ENCODE peak calls at places on chromosome X, in eight cellular contexts. U, O, W, H, V, D, T and Y are unnamed samples.

GRCh38 chrX:100447563-100448397 is 37.7 kb upstream of the PCDH19 start:
- DNase-seq in U (peak; percentile 15), O (peak; percentile 54), W (no peak), H (peak; percentile 31), V (peak; percentile 30), D (peak; percentile 17), T (peak; percentile 61), Y (no peak)

GRCh38 chrX:2793752-2794151 is 35.0 kb upstream of the GYG2 start:
- DNase-seq in U (no peak), O (no peak), W (no peak), H (no peak), V (no peak), D (no peak), T (no peak), Y (no peak)

GRCh38 chrX:38898261-38898660 is 97.0 kb downstream of the MID1IP1 start:
- DNase-seq in U (no peak), O (no peak), W (no peak), H (no peak), V (no peak), D (no peak), T (no peak), Y (no peak)

GRCh38 chrX:70096052-70096451 is 33.8 kb downstream of the OTUD6A start:
- DNase-seq in U (no peak), O (no peak), W (no peak), H (no peak), V (peak; percentile 26), D (no peak), T (no peak), Y (no peak)

GRCh38 chrX:46408553-46409407 is 136.4 kb downstream of the ZNF674 start:
- DNase-seq in U (peak; percentile 45), O (peak; percentile 91), W (peak; percentile 91), H (peak; percentile 62), V (peak; percentile 46), D (peak; percentile 80), T (peak; percentile 85), Y (peak; percentile 44)

GRCh38 chrX:131841496-131842410 is 181.3 kb upstream of the STK26 start:
- DNase-seq in U (no peak), O (peak; percentile 77), W (no peak), H (no peak), V (peak; percentile 56), D (peak; percentile 22), T (peak; percentile 69), Y (no peak)

GRCh38 chrX:130084651-130085237 is 25.6 kb downstream of the ELF4 start:
- DNase-seq in U (no peak), O (no peak), W (no peak), H (no peak), V (no peak), D (no peak), T (no peak), Y (no peak)

GRCh38 chrX:111168314-111168713 is 72.3 kb downstream of the PAK3 start:
- DNase-seq in U (no peak), O (peak; percentile 42), W (no peak), H (no peak), V (peak; percentile 3), D (no peak), T (peak; percentile 11), Y (no peak)

GRCh38 chrX:37993857-37994619 is 12.3 kb upstream of the SYTL5 start:
- DNase-seq in U (no peak), O (no peak), W (no peak), H (no peak), V (peak; percentile 33), D (no peak), T (no peak), Y (no peak)

GRCh38 chrX:138018145-138018799 is 452.3 kb downstream of the ZIC3 start:
- DNase-seq in U (no peak), O (no peak), W (no peak), H (no peak), V (no peak), D (peak; percentile 16), T (peak; percentile 4), Y (no peak)

GRCh38 chrX:38804481-38805293 is 3.4 kb downstream of the MID1IP1 start:
- DNase-seq in U (peak; percentile 42), O (peak; percentile 48), W (peak; percentile 84), H (no peak), V (no peak), D (peak; percentile 20), T (peak; percentile 56), Y (peak; percentile 35)

GRCh38 chrX:17830211-17830610 is 30.9 kb downstream of the RAI2 start:
- DNase-seq in U (no peak), O (no peak), W (no peak), H (no peak), V (no peak), D (no peak), T (no peak), Y (no peak)

GRCh38 chrX:76802698-76803097 is 375.2 kb downstream of the MAGEE1 start:
- DNase-seq in U (no peak), O (no peak), W (no peak), H (no peak), V (peak; percentile 1), D (no peak), T (no peak), Y (no peak)

GRCh38 chrX:41127476-41128192 is 42.4 kb downstream of the USP9X start:
- DNase-seq in U (no peak), O (no peak), W (no peak), H (no peak), V (no peak), D (no peak), T (no peak), Y (no peak)

GRCh38 chrX:23511783-23512182 is 155.5 kb upstream of the PRDX4 start:
- DNase-seq in U (no peak), O (peak; percentile 4), W (no peak), H (no peak), V (no peak), D (no peak), T (peak; percentile 23), Y (no peak)

GRCh38 chrX:57651169-57651919 is 28.7 kb downstream of the NLRP2B start:
- DNase-seq in U (no peak), O (no peak), W (no peak), H (no peak), V (no peak), D (no peak), T (no peak), Y (no peak)

GRCh38 chrX:76148011-76148665 is 24.7 kb upstream of the PBDC1 start:
- DNase-seq in U (no peak), O (peak; percentile 3), W (no peak), H (no peak), V (peak; percentile 65), D (no peak), T (peak; percentile 35), Y (no peak)

GRCh38 chrX:105752334-105752733 is 70.0 kb upstream of the NRK start:
- DNase-seq in U (no peak), O (no peak), W (no peak), H (no peak), V (no peak), D (no peak), T (peak; percentile 1), Y (no peak)

GRCh38 chrX:130295519-130296314 is 27.0 kb upstream of the ZNF280C start:
- DNase-seq in U (no peak), O (no peak), W (no peak), H (no peak), V (no peak), D (no peak), T (no peak), Y (no peak)

GRCh38 chrX:102975016-102975415 is 37.9 kb downstream of the RAB40AL start:
- DNase-seq in U (no peak), O (peak; percentile 5), W (no peak), H (no peak), V (no peak), D (no peak), T (no peak), Y (no peak)

GRCh38 chrX:66676990-66677389 is 38.1 kb upstream of the EDA2R start:
- DNase-seq in U (no peak), O (peak; percentile 76), W (no peak), H (no peak), V (peak; percentile 86), D (no peak), T (no peak), Y (no peak)

GRCh38 chrX:115968436-115969252 is 201.9 kb upstream of the AGTR2 start:
- DNase-seq in U (peak; percentile 62), O (peak; percentile 65), W (peak; percentile 77), H (no peak), V (peak; percentile 80), D (no peak), T (peak; percentile 65), Y (no peak)

GRCh38 chrX:119502727-119503483 is 34.7 kb downstream of the SLC25A5 start:
- DNase-seq in U (no peak), O (peak; percentile 31), W (peak; percentile 57), H (no peak), V (peak; percentile 80), D (no peak), T (peak; percentile 41), Y (no peak)

GRCh38 chrX:138006176-138006575 is 440.2 kb downstream of the ZIC3 start:
- DNase-seq in U (no peak), O (no peak), W (no peak), H (no peak), V (no peak), D (no peak), T (no peak), Y (no peak)

GRCh38 chrX:49160908-49161307 is 1.6 kb upstream of the MAGIX start:
- DNase-seq in U (no peak), O (no peak), W (no peak), H (no peak), V (no peak), D (no peak), T (no peak), Y (no peak)

GRCh38 chrX:119885554-119886428 is 9.9 kb upstream of the AKAP14 start:
- DNase-seq in U (no peak), O (no peak), W (no peak), H (no peak), V (peak; percentile 63), D (no peak), T (no peak), Y (no peak)

GRCh38 chrX:8846271-8846670 is 45.1 kb upstream of the FAM9A start:
- DNase-seq in U (no peak), O (no peak), W (no peak), H (no peak), V (no peak), D (no peak), T (no peak), Y (no peak)

GRCh38 chrX:48540480-48540879 is 966 bp downstream of the TBC1D25 start:
- DNase-seq in U (no peak), O (no peak), W (no peak), H (no peak), V (no peak), D (no peak), T (no peak), Y (no peak)

GRCh38 chrX:114087543-114087942 is 496.3 kb upstream of the HTR2C start:
- DNase-seq in U (no peak), O (no peak), W (no peak), H (no peak), V (no peak), D (no peak), T (no peak), Y (no peak)

GRCh38 chrX:50996930-50997329 is 86.4 kb downstream of the BMP15 start:
- DNase-seq in U (no peak), O (no peak), W (no peak), H (no peak), V (no peak), D (no peak), T (no peak), Y (no peak)

GRCh38 chrX:19697416-19697815 is 182.1 kb upstream of the MAP3K15 start:
- DNase-seq in U (no peak), O (no peak), W (no peak), H (no peak), V (peak; percentile 58), D (no peak), T (no peak), Y (no peak)

GRCh38 chrX:129235903-129236302 is 287.4 kb downstream of the SMARCA1 start:
- DNase-seq in U (no peak), O (no peak), W (no peak), H (no peak), V (no peak), D (no peak), T (peak; percentile 2), Y (no peak)

GRCh38 chrX:42530027-42530426 is 247.9 kb downstream of the PPP1R2C start:
- DNase-seq in U (no peak), O (peak; percentile 29), W (no peak), H (no peak), V (peak; percentile 1), D (no peak), T (peak; percentile 78), Y (no peak)

GRCh38 chrX:11953615-11954014 is 184.7 kb upstream of the FRMPD4 start:
- DNase-seq in U (no peak), O (peak; percentile 21), W (no peak), H (no peak), V (peak; percentile 92), D (no peak), T (peak; percentile 60), Y (no peak)